ENCODE peak calls at places on chromosomes 16 and 17, in nine cellular contexts. One of them, this sample, is unnamed.

GRCh38 chr16:48534601-48535340 is 75.2 kb downstream of the N4BP1 start:
- DNase-seq in IMR-90: no peak
- DNase-seq in A549: no peak
- DNase-seq in adrenal gland: no peak
- DNase-seq in uterus: no peak
- DNase-seq in heart left ventricle: no peak
- DNase-seq in heart right ventricle: no peak
- DNase-seq in GM23338: no peak
- DNase-seq in iPS DF 6.9: no peak
- DNase-seq in this sample: no peak

GRCh38 chr17:74803971-74804370 is 27.8 kb upstream of the NAT9 start:
- DNase-seq in IMR-90: no peak
- DNase-seq in A549: no peak
- DNase-seq in adrenal gland: no peak
- DNase-seq in uterus: no peak
- DNase-seq in heart left ventricle: no peak
- DNase-seq in heart right ventricle: no peak
- DNase-seq in GM23338: no peak
- DNase-seq in iPS DF 6.9: no peak
- DNase-seq in this sample: no peak

GRCh38 chr16:77220427-77220826 is 21.2 kb downstream of the SYCE1L start:
- DNase-seq in IMR-90: no peak
- DNase-seq in A549: no peak
- DNase-seq in adrenal gland: no peak
- DNase-seq in uterus: no peak
- DNase-seq in heart left ventricle: no peak
- DNase-seq in heart right ventricle: no peak
- DNase-seq in GM23338: no peak
- DNase-seq in iPS DF 6.9: no peak
- DNase-seq in this sample: no peak

GRCh38 chr17:67151717-67152116 is 93.3 kb downstream of the HELZ start:
- DNase-seq in IMR-90: peak; percentile 81
- DNase-seq in A549: peak; percentile 39
- DNase-seq in adrenal gland: no peak
- DNase-seq in uterus: no peak
- DNase-seq in heart left ventricle: no peak
- DNase-seq in heart right ventricle: no peak
- DNase-seq in GM23338: no peak
- DNase-seq in iPS DF 6.9: no peak
- DNase-seq in this sample: no peak

GRCh38 chr17:46264456-46265198 is 30.3 kb upstream of the LRRC37A start:
- DNase-seq in IMR-90: peak; percentile 92
- DNase-seq in A549: peak; percentile 64
- DNase-seq in adrenal gland: no peak
- DNase-seq in uterus: no peak
- DNase-seq in heart left ventricle: no peak
- DNase-seq in heart right ventricle: no peak
- DNase-seq in GM23338: peak; percentile 65
- DNase-seq in iPS DF 6.9: no peak
- DNase-seq in this sample: no peak

GRCh38 chr17:15398736-15399331 is 57.4 kb upstream of the TEKT3 start:
- DNase-seq in IMR-90: peak; percentile 74
- DNase-seq in A549: peak; percentile 21
- DNase-seq in adrenal gland: peak; percentile 56
- DNase-seq in uterus: no peak
- DNase-seq in heart left ventricle: no peak
- DNase-seq in heart right ventricle: no peak
- DNase-seq in GM23338: no peak
- DNase-seq in iPS DF 6.9: no peak
- DNase-seq in this sample: no peak

GRCh38 chr17:6096201-6097004 is 26.2 kb downstream of the WSCD1 start:
- DNase-seq in IMR-90: no peak
- DNase-seq in A549: no peak
- DNase-seq in adrenal gland: no peak
- DNase-seq in uterus: no peak
- DNase-seq in heart left ventricle: no peak
- DNase-seq in heart right ventricle: no peak
- DNase-seq in GM23338: no peak
- DNase-seq in iPS DF 6.9: no peak
- DNase-seq in this sample: peak; percentile 59

GRCh38 chr17:39462644-39463375 is 1.5 kb downstream of the CDK12 start:
- DNase-seq in IMR-90: peak; percentile 7
- DNase-seq in A549: peak; percentile 9
- DNase-seq in adrenal gland: no peak
- DNase-seq in uterus: no peak
- DNase-seq in heart left ventricle: peak; percentile 24
- DNase-seq in heart right ventricle: no peak
- DNase-seq in GM23338: peak; percentile 19
- DNase-seq in iPS DF 6.9: no peak
- DNase-seq in this sample: peak; percentile 63

GRCh38 chr17:74011963-74012362 is 191.5 kb upstream of the RPL38 start:
- DNase-seq in IMR-90: no peak
- DNase-seq in A549: no peak
- DNase-seq in adrenal gland: no peak
- DNase-seq in uterus: no peak
- DNase-seq in heart left ventricle: no peak
- DNase-seq in heart right ventricle: no peak
- DNase-seq in GM23338: no peak
- DNase-seq in iPS DF 6.9: no peak
- DNase-seq in this sample: no peak

GRCh38 chr17:79045830-79046500 is 22.0 kb downstream of the C1QTNF1 start:
- DNase-seq in IMR-90: peak; percentile 57
- DNase-seq in A549: peak; percentile 78
- DNase-seq in adrenal gland: peak; percentile 71
- DNase-seq in uterus: peak; percentile 79
- DNase-seq in heart left ventricle: peak; percentile 77
- DNase-seq in heart right ventricle: peak; percentile 72
- DNase-seq in GM23338: peak; percentile 87
- DNase-seq in iPS DF 6.9: peak; percentile 37
- DNase-seq in this sample: peak; percentile 86

GRCh38 chr16:82011199-82011641 is at the start of gene SDR42E1:
- DNase-seq in IMR-90: no peak
- DNase-seq in A549: peak; percentile 70
- DNase-seq in adrenal gland: no peak
- DNase-seq in uterus: peak; percentile 26
- DNase-seq in heart left ventricle: peak; percentile 19
- DNase-seq in heart right ventricle: no peak
- DNase-seq in GM23338: peak; percentile 13
- DNase-seq in iPS DF 6.9: no peak
- DNase-seq in this sample: peak; percentile 87

GRCh38 chr17:39755550-39756375 is 18.0 kb downstream of the GRB7 start:
- DNase-seq in IMR-90: peak; percentile 24
- DNase-seq in A549: no peak
- DNase-seq in adrenal gland: no peak
- DNase-seq in uterus: no peak
- DNase-seq in heart left ventricle: no peak
- DNase-seq in heart right ventricle: no peak
- DNase-seq in GM23338: no peak
- DNase-seq in iPS DF 6.9: no peak
- DNase-seq in this sample: no peak

GRCh38 chr17:6085812-6086211 is 15.6 kb downstream of the WSCD1 start:
- DNase-seq in IMR-90: no peak
- DNase-seq in A549: no peak
- DNase-seq in adrenal gland: no peak
- DNase-seq in uterus: no peak
- DNase-seq in heart left ventricle: no peak
- DNase-seq in heart right ventricle: no peak
- DNase-seq in GM23338: no peak
- DNase-seq in iPS DF 6.9: no peak
- DNase-seq in this sample: no peak

GRCh38 chr17:32684087-32684828 is 192.7 kb downstream of the MYO1D start:
- DNase-seq in IMR-90: no peak
- DNase-seq in A549: no peak
- DNase-seq in adrenal gland: no peak
- DNase-seq in uterus: no peak
- DNase-seq in heart left ventricle: no peak
- DNase-seq in heart right ventricle: no peak
- DNase-seq in GM23338: no peak
- DNase-seq in iPS DF 6.9: no peak
- DNase-seq in this sample: no peak
- H3K4me3 ChIP-seq in IMR-90: no peak overlapping the region
- H3K4me3 ChIP-seq in A549: no peak overlapping the region
- H3K4me3 ChIP-seq in adrenal gland: no peak overlapping the region
- H3K4me3 ChIP-seq in uterus: no peak overlapping the region
- H3K4me3 ChIP-seq in heart left ventricle: no peak overlapping the region
- H3K4me3 ChIP-seq in heart right ventricle: no peak overlapping the region
- H3K4me3 ChIP-seq in GM23338: peak overlapping the region; percentile 30
- H3K4me3 ChIP-seq in iPS DF 6.9: no peak overlapping the region
- H3K4me3 ChIP-seq in this sample: no peak overlapping the region

GRCh38 chr17:61201211-61201610 is 198.4 kb upstream of the TBX2 start:
- DNase-seq in IMR-90: peak; percentile 99
- DNase-seq in A549: peak; percentile 91
- DNase-seq in adrenal gland: no peak
- DNase-seq in uterus: no peak
- DNase-seq in heart left ventricle: no peak
- DNase-seq in heart right ventricle: no peak
- DNase-seq in GM23338: no peak
- DNase-seq in iPS DF 6.9: no peak
- DNase-seq in this sample: no peak
- H3K4me3 ChIP-seq in IMR-90: peak overlapping the region; percentile 17
- H3K4me3 ChIP-seq in A549: peak overlapping the region; percentile 20
- H3K4me3 ChIP-seq in adrenal gland: no peak overlapping the region
- H3K4me3 ChIP-seq in uterus: no peak overlapping the region
- H3K4me3 ChIP-seq in heart left ventricle: no peak overlapping the region
- H3K4me3 ChIP-seq in heart right ventricle: no peak overlapping the region
- H3K4me3 ChIP-seq in GM23338: no peak overlapping the region
- H3K4me3 ChIP-seq in iPS DF 6.9: no peak overlapping the region
- H3K4me3 ChIP-seq in this sample: no peak overlapping the region

DNA sequence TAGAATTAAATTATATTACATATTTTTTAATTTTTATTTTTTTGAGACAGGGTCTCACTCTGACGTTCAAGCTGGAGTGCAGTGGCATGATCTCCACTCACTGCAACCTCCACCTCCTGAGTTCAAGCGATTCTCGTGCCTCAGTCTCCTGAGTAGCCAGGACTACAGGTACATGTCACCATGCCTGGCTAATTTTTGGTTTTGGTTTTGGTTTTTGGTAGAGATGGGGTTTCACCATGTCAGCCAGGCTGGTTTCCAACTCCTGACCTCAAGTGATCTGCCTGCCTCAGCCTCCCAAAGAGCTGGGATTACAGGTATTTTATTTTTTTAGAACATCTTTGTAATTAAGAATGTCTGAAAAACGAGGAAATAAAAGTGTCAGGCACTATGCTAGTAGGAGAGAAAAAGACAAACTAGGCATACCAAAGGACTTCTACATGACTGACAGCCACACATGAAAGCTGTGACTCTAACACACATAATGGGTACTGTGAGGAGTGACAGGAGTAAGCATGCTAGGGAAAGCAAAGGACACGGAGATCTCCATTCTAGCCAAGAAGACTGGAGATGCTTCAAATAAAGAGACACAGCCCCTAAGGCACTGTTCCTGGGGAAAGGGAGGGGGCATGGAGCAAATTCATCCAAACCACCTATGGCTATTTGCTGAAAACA is 7.3 kb downstream of the GNA13 start:
- DNase-seq in IMR-90: no peak
- DNase-seq in A549: no peak
- DNase-seq in adrenal gland: no peak
- DNase-seq in uterus: no peak
- DNase-seq in heart left ventricle: no peak
- DNase-seq in heart right ventricle: no peak
- DNase-seq in GM23338: no peak
- DNase-seq in iPS DF 6.9: no peak
- DNase-seq in this sample: no peak
- H3K4me3 ChIP-seq in IMR-90: no peak overlapping the region
- H3K4me3 ChIP-seq in A549: no peak overlapping the region
- H3K4me3 ChIP-seq in adrenal gland: no peak overlapping the region
- H3K4me3 ChIP-seq in uterus: no peak overlapping the region
- H3K4me3 ChIP-seq in heart left ventricle: no peak overlapping the region
- H3K4me3 ChIP-seq in heart right ventricle: no peak overlapping the region
- H3K4me3 ChIP-seq in GM23338: no peak overlapping the region
- H3K4me3 ChIP-seq in iPS DF 6.9: no peak overlapping the region
- H3K4me3 ChIP-seq in this sample: no peak overlapping the region

GRCh38 chr16:75301804-75302203 is 50.4 kb upstream of the BCAR1 start:
- DNase-seq in IMR-90: peak; percentile 67
- DNase-seq in A549: no peak
- DNase-seq in adrenal gland: no peak
- DNase-seq in uterus: no peak
- DNase-seq in heart left ventricle: no peak
- DNase-seq in heart right ventricle: no peak
- DNase-seq in GM23338: no peak
- DNase-seq in iPS DF 6.9: no peak
- DNase-seq in this sample: no peak

GRCh38 chr16:75306102-75306762 is 54.8 kb upstream of the BCAR1 start:
- DNase-seq in IMR-90: peak; percentile 47
- DNase-seq in A549: peak; percentile 88
- DNase-seq in adrenal gland: no peak
- DNase-seq in uterus: no peak
- DNase-seq in heart left ventricle: no peak
- DNase-seq in heart right ventricle: no peak
- DNase-seq in GM23338: no peak
- DNase-seq in iPS DF 6.9: no peak
- DNase-seq in this sample: no peak

GRCh38 chr16:75305364-75306101 is 54.1 kb upstream of the BCAR1 start:
- DNase-seq in IMR-90: peak; percentile 100
- DNase-seq in A549: peak; percentile 99
- DNase-seq in adrenal gland: peak; percentile 80
- DNase-seq in uterus: peak; percentile 76
- DNase-seq in heart left ventricle: peak; percentile 62
- DNase-seq in heart right ventricle: peak; percentile 63
- DNase-seq in GM23338: no peak
- DNase-seq in iPS DF 6.9: no peak
- DNase-seq in this sample: no peak

GRCh38 chr16:75307506-75307905 is 56.1 kb upstream of the BCAR1 start:
- DNase-seq in IMR-90: no peak
- DNase-seq in A549: no peak
- DNase-seq in adrenal gland: no peak
- DNase-seq in uterus: no peak
- DNase-seq in heart left ventricle: no peak
- DNase-seq in heart right ventricle: no peak
- DNase-seq in GM23338: no peak
- DNase-seq in iPS DF 6.9: no peak
- DNase-seq in this sample: no peak

DNA sequence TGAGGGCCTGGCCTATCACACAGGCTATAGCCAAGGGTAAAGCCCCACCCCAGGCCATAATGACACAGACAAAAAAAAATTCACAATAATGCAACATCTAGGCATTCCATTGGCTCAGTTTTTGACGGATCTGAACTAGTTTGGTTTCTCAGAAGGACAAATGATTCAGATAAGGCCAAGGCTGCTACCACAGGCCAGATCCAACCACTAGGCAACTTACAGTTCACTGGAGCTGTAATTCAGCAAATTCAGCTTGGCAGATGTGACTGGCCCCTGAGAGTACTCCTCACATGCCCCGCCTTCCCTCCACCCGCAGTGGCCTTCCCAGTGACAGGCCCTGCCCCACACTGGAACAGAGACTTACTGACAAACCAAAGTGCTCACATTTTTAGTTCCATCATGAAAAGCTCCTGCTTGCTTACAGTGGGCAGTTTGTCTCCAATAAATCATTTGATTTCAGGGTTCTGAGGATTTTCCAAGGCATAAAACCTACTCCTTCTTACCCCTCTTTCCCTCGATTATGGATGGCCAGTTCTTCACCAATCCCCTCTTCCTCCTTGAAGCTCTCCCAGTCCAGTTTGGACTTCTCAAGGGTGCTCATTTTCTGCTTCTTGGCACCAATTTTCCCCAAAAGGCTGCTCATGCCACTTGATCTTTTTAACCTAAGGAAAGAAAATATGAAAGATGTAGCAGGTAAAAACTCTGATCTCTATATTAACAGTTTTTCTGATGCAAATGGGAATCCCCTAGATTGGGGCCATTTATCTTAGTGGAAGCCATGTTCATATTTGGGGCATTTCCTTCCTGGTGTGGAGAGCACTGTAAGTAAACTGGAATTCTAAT is 53.3 kb upstream of the BCAR1 start:
- DNase-seq in IMR-90: peak; percentile 89
- DNase-seq in A549: peak; percentile 43
- DNase-seq in adrenal gland: peak; percentile 88
- DNase-seq in uterus: peak; percentile 37
- DNase-seq in heart left ventricle: peak; percentile 44
- DNase-seq in heart right ventricle: peak; percentile 41
- DNase-seq in GM23338: no peak
- DNase-seq in iPS DF 6.9: no peak
- DNase-seq in this sample: no peak
- H3K4me3 ChIP-seq in IMR-90: no peak overlapping the region
- H3K4me3 ChIP-seq in A549: peak overlapping the region; percentile 18
- H3K4me3 ChIP-seq in adrenal gland: no peak overlapping the region
- H3K4me3 ChIP-seq in uterus: no peak overlapping the region
- H3K4me3 ChIP-seq in heart left ventricle: no peak overlapping the region
- H3K4me3 ChIP-seq in heart right ventricle: no peak overlapping the region
- H3K4me3 ChIP-seq in GM23338: no peak overlapping the region
- H3K4me3 ChIP-seq in iPS DF 6.9: no peak overlapping the region
- H3K4me3 ChIP-seq in this sample: no peak overlapping the region

This sample was measured in upper lobe of right lung.